ENCODE peak calls at places on chromosomes 5 and 9, in seven cellular contexts. U is adrenal gland, W is left ventricle myocardium inferior, N is cardiac muscle cell, L is pancreas, C is heart left ventricle, S is sigmoid colon. H is an unnamed sample.

GRCh38 chr5:123673107-123673506 is 161.1 kb downstream of the CSNK1G3 start:
- DNase-seq in S (no peak), U (no peak), W (no peak), C (no peak), L (no peak), N (peak; percentile 15), H (no peak)

GRCh38 chr5:173771058-173771742 is 116.9 kb upstream of the CPEB4 start:
- DNase-seq in L (no peak), U (no peak), W (no peak), N (peak; percentile 32), C (no peak), S (no peak), H (no peak)

GRCh38 chr5:36300181-36300926 is 1.3 kb downstream of the RANBP3L start:
- DNase-seq in W (no peak), U (no peak), S (no peak), C (no peak), N (no peak), L (no peak), H (no peak)

GRCh38 chr5:880816-881550 is 11.6 kb downstream of the BRD9 start:
- DNase-seq in W (no peak), L (no peak), U (no peak), S (peak; percentile 40), N (no peak), C (no peak), H (no peak)

GRCh38 chr9:14075218-14075617 is 238.7 kb downstream of the NFIB start:
- DNase-seq in N (no peak), L (no peak), S (no peak), C (no peak), U (no peak), W (no peak), H (peak; percentile 49)

GRCh38 chr9:108211576-108211975 is 644.2 kb downstream of the ACTL7B start:
- DNase-seq in S (no peak), N (no peak), U (no peak), L (no peak), W (no peak), C (no peak), H (no peak)

GRCh38 chr5:85576666-85577065 is 1041.1 kb upstream of the COX7C start:
- DNase-seq in C (no peak), U (no peak), W (no peak), S (no peak), L (no peak), N (no peak), H (no peak)

GRCh38 chr9:504921-505821 is 290.5 kb downstream of the DOCK8 start:
- DNase-seq in N (peak; percentile 35), W (peak; percentile 29), C (peak; percentile 32), L (peak; percentile 49), U (peak; percentile 42), S (peak; percentile 71), H (no peak)

GRCh38 chr9:3285365-3286161 is 240.2 kb downstream of the RFX3 start:
- DNase-seq in N (peak; percentile 33), C (no peak), U (no peak), W (no peak), S (no peak), L (no peak), H (no peak)

GRCh38 chr5:16437974-16438373 is 27.6 kb downstream of the ZNF622 start:
- DNase-seq in S (no peak), W (no peak), C (no peak), N (peak; percentile 9), U (no peak), L (no peak), H (no peak)

GRCh38 chr5:125181159-125181558 is 434.7 kb upstream of the ZNF608 start:
- DNase-seq in U (no peak), W (no peak), S (no peak), L (no peak), N (no peak), C (no peak), H (no peak)

GRCh38 chr5:60260658-60261057 is 367.1 kb upstream of the PDE4D start:
- DNase-seq in L (no peak), S (no peak), N (no peak), W (no peak), U (no peak), C (no peak), H (no peak)

GRCh38 chr5:140875085-140876065 is at the start of gene PCDHA12:
- DNase-seq in U (no peak), C (no peak), S (no peak), N (no peak), W (no peak), L (no peak), H (peak; percentile 9)

GRCh38 chr9:36862206-36863145 is 171.6 kb downstream of the PAX5 start:
- DNase-seq in N (peak; percentile 61), S (no peak), C (no peak), W (no peak), U (no peak), L (no peak), H (no peak)

DNA sequence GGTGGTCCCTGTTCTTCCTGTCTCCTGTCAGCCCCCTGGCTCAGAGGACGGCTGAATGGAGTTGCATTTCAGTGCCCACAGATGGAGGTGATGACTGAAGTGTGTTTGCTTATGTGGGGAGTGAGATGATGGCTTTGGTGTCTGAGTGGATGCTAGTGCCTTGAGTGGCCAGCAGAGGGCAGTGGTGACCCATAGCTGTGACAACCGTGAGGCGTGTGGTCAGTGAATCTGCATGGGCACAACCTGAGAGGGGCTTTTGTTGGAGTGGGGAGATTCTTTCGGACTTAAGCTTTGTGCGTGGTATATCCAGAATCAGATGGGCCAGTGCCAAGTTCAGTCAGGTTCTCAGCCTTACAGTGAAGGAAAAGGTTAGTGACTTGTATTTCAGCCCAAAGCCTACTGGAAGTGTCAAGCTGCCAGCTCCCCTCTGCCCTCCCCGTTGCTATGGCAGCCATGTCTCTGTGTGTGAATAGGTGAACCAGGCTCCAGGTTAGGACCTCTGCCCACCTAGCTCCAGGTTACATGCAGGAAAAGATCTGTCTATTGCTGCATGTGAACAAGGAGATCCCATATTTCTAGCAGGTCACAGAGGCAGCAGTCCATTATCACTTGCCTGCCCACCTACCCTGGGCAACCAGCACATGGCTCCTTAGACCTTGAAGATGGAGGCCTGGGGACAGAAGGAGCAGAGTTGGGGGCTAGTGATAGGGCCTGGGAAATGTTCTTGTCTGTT is 14.7 kb upstream of the CXXC5 start:
- DNase-seq in N (peak; percentile 80), C (peak; percentile 81), L (peak; percentile 68), W (no peak), U (peak; percentile 72), S (peak; percentile 85), H (no peak)
- H3K4me1 ChIP-seq in N (peaks cover 25% of the 10 kb centered on the region), C (peaks cover 25% of the 10 kb centered on the region), L (peaks cover 17% of the 10 kb centered on the region), W (peaks cover 38% of the 10 kb centered on the region), U (peaks cover 14% of the 10 kb centered on the region), S (peaks cover 32% of the 10 kb centered on the region), H (no peaks in the 10 kb centered on the region)

GRCh38 chr5:74651710-74652109 is 11.2 kb upstream of the ENC1 start:
- DNase-seq in W (no peak), U (no peak), N (no peak), L (no peak), S (no peak), C (no peak), H (peak; percentile 99)
- H3K27me3 ChIP-seq in W (no peaks in the 10 kb centered on the region), U (no peaks in the 10 kb centered on the region), N (no peaks in the 10 kb centered on the region), L (no peaks in the 10 kb centered on the region), S (no peaks in the 10 kb centered on the region), C (no peaks in the 10 kb centered on the region), H (no peaks in the 10 kb centered on the region)

DNA sequence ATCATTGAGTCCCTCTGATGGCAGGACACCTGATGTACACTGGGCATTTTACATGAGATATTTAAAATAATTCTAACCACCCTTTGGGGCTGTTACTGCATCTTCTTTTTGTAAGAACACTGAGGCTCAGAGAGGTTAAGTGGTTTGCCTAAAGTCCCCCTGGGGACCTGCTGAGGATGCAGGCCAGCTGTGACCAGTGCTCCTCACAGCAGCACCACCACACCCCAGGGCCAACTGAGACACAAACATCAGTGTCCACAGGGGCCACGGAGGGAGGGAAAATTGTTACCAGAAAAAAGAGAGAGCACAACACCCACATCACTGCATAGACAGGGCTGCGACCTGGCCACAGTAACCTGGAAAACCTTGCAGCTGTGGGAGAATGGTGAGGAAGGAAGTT is 228.4 kb upstream of the DAPK1 start:
- DNase-seq in S (no peak), W (no peak), N (no peak), U (no peak), C (no peak), L (no peak), H (no peak)
- H3K4me1 ChIP-seq in S (peaks cover 4% of the 10 kb centered on the region), W (peaks cover 20% of the 10 kb centered on the region), N (no peaks in the 10 kb centered on the region), U (no peaks in the 10 kb centered on the region), C (peaks cover 10% of the 10 kb centered on the region), L (no peaks in the 10 kb centered on the region), H (peaks cover 11% of the 10 kb centered on the region)

DNA sequence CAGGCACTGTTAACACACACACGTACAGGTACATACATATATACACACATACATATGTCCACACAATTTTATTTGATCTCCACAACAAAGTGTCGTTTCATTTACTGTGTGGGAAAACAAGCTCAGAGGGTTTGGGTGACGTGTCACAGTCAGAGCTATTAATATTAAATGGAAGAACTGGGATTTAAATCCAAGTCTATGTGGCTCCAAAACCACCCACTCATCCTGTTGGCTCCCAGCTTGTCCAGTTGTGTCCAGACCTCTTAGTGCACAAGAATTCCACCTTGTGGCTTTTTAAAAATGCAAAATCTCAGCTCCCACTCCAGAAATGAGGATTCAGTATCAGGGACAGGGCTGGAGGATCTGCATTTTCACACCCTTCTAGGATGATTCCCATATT is 52.3 kb upstream of the PTPDC1 start:
- DNase-seq in N (peak; percentile 36), S (no peak), W (no peak), C (no peak), L (no peak), U (no peak), H (no peak)
- H3K27me3 ChIP-seq in N (no peaks in the 10 kb centered on the region), S (no peaks in the 10 kb centered on the region), W (no peaks in the 10 kb centered on the region), C (no peaks in the 10 kb centered on the region), L (no peaks in the 10 kb centered on the region), U (no peaks in the 10 kb centered on the region), H (no peaks in the 10 kb centered on the region)

GRCh38 chr9:16825971-16826370 is 44.5 kb downstream of the BNC2 start:
- DNase-seq in S (no peak), U (no peak), C (no peak), W (no peak), N (peak; percentile 57), L (no peak), H (no peak)
- H3K4me1 ChIP-seq in S (peaks cover 70% of the 10 kb centered on the region), U (peaks cover 5% of the 10 kb centered on the region), C (peaks cover 6% of the 10 kb centered on the region), W (peaks cover 20% of the 10 kb centered on the region), N (peaks cover 14% of the 10 kb centered on the region), L (no peaks in the 10 kb centered on the region), H (peaks cover 7% of the 10 kb centered on the region)

GRCh38 chr9:114936566-114936965 is 6.2 kb upstream of the TNFSF8 start:
- DNase-seq in L (no peak), U (no peak), C (no peak), W (no peak), S (no peak), N (no peak), H (no peak)

GRCh38 chr9:114930063-114930812 is at the start of gene TNFSF8:
- DNase-seq in C (peak; percentile 35), U (no peak), N (no peak), S (no peak), W (no peak), L (no peak), H (no peak)

GRCh38 chr9:114929166-114929565 is 1.2 kb downstream of the TNFSF8 start:
- DNase-seq in U (no peak), N (no peak), W (no peak), C (no peak), L (no peak), S (no peak), H (no peak)

GRCh38 chr9:114931407-114931806 is 1.0 kb upstream of the TNFSF8 start:
- DNase-seq in U (no peak), S (no peak), N (no peak), C (no peak), W (no peak), L (no peak), H (no peak)

DNA sequence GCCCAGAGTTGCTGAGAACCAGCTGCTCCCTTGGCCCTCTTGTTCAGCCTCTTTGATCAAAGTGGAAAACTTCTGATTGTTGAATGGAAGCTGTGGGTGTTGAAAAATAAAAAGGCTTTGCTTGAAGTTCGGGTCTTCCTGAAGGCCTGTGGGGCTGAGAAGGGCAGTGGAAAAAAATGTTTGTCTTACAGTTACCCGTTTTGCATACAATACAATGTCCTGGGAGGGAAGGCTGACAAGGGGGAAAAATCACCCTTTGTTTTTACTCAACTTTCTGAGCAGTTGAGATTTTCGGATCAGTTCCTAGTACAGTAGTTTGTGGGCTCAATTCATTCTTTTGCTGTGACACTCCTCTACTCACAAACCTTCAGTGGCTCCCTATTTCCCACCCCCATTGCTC is 2.1 kb upstream of the TNFSF8 start:
- DNase-seq in S (no peak), W (no peak), L (no peak), U (no peak), C (no peak), N (no peak), H (no peak)
- H3K27me3 ChIP-seq in S (no peaks in the 10 kb centered on the region), W (peaks cover 76% of the 10 kb centered on the region), L (no peaks in the 10 kb centered on the region), U (no peaks in the 10 kb centered on the region), C (no peaks in the 10 kb centered on the region), N (peaks cover 92% of the 10 kb centered on the region), H (peaks cover 25% of the 10 kb centered on the region)

H was measured in foreskin keratinocyte.